ENCODE peak calls at places on chromosomes 6 and 20, in four cellular contexts. One of them, this sample, is unnamed.

GRCh38 chr6:112879920-112880413 is 532.8 kb downstream of the RFPL4B start:
- DNase-seq in lower leg skin: no peak
- DNase-seq in uterus: no peak
- DNase-seq in transverse colon: peak
- DNase-seq in this sample: no peak

GRCh38 chr20:11906626-11907480 is 10.8 kb upstream of the BTBD3 start:
- DNase-seq in lower leg skin: no peak
- DNase-seq in uterus: no peak
- DNase-seq in transverse colon: no peak
- DNase-seq in this sample: no peak

GRCh38 chr6:11969092-11969491 is 43.0 kb upstream of the HIVEP1 start:
- DNase-seq in transverse colon: no peak
- DNase-seq in lower leg skin: no peak
- DNase-seq in uterus: no peak
- DNase-seq in this sample: no peak

GRCh38 chr6:41358503-41358902 is 23.1 kb downstream of the NCR2 start:
- DNase-seq in lower leg skin: peak
- DNase-seq in transverse colon: no peak
- DNase-seq in uterus: no peak
- DNase-seq in this sample: no peak

GRCh38 chr6:14664112-14664592 is 546.6 kb downstream of the CD83 start:
- DNase-seq in lower leg skin: no peak
- DNase-seq in transverse colon: no peak
- DNase-seq in uterus: no peak
- DNase-seq in this sample: no peak

GRCh38 chr6:62283359-62283758 is 2.7 kb downstream of the KHDRBS2 start:
- DNase-seq in uterus: no peak
- DNase-seq in lower leg skin: no peak
- DNase-seq in transverse colon: no peak
- DNase-seq in this sample: no peak

GRCh38 chr6:19478992-19479391 is 358.2 kb upstream of the ID4 start:
- DNase-seq in lower leg skin: no peak
- DNase-seq in transverse colon: no peak
- DNase-seq in uterus: no peak
- DNase-seq in this sample: no peak

GRCh38 chr6:133701633-133702331 is 187.1 kb upstream of the TCF21 start:
- DNase-seq in lower leg skin: no peak
- DNase-seq in uterus: no peak
- DNase-seq in transverse colon: no peak
- DNase-seq in this sample: no peak

GRCh38 chr6:105374010-105374420 is 28.9 kb downstream of the PREP start:
- DNase-seq in uterus: no peak
- DNase-seq in lower leg skin: no peak
- DNase-seq in transverse colon: no peak
- DNase-seq in this sample: no peak

GRCh38 chr6:150992682-150993081 is 127.2 kb downstream of the MTHFD1L start:
- DNase-seq in lower leg skin: no peak
- DNase-seq in uterus: no peak
- DNase-seq in transverse colon: no peak
- DNase-seq in this sample: no peak

GRCh38 chr6:161355731-161356130 is 81.9 kb upstream of the AGPAT4 start:
- DNase-seq in transverse colon: no peak
- DNase-seq in lower leg skin: no peak
- DNase-seq in uterus: no peak
- DNase-seq in this sample: no peak

GRCh38 chr6:87124074-87124473 is 29.2 kb upstream of the CGA start:
- DNase-seq in uterus: no peak
- DNase-seq in transverse colon: no peak
- DNase-seq in lower leg skin: no peak
- DNase-seq in this sample: no peak

GRCh38 chr6:34242252-34243130 is 5.8 kb downstream of the HMGA1 start:
- DNase-seq in lower leg skin: peak
- DNase-seq in uterus: no peak
- DNase-seq in transverse colon: no peak
- DNase-seq in this sample: peak

GRCh38 chr20:32227744-32228688 is 20.3 kb downstream of the POFUT1 start:
- DNase-seq in transverse colon: peak
- DNase-seq in uterus: no peak
- DNase-seq in lower leg skin: no peak
- DNase-seq in this sample: no peak

GRCh38 chr6:45072014-45072413 is 256.1 kb upstream of the RUNX2 start:
- DNase-seq in lower leg skin: no peak
- DNase-seq in uterus: no peak
- DNase-seq in transverse colon: no peak
- DNase-seq in this sample: no peak

GRCh38 chr6:159169193-159169555 is at the start of gene FNDC1:
- DNase-seq in uterus: no peak
- DNase-seq in transverse colon: peak
- DNase-seq in lower leg skin: no peak
- DNase-seq in this sample: no peak

GRCh38 chr20:52965380-52965779 is 6.8 kb upstream of the TSHZ2 start:
- DNase-seq in transverse colon: no peak
- DNase-seq in uterus: no peak
- DNase-seq in lower leg skin: no peak
- DNase-seq in this sample: no peak

GRCh38 chr20:49348563-49348962 is 70.7 kb upstream of the ZNFX1 start:
- DNase-seq in uterus: no peak
- DNase-seq in transverse colon: no peak
- DNase-seq in lower leg skin: no peak
- DNase-seq in this sample: no peak

GRCh38 chr20:18388860-18389259 is 78.0 kb downstream of the DZANK1 start:
- DNase-seq in transverse colon: no peak
- DNase-seq in uterus: no peak
- DNase-seq in lower leg skin: no peak
- DNase-seq in this sample: peak

GRCh38 chr20:38870733-38871559 is 55.3 kb upstream of the FAM83D start:
- DNase-seq in lower leg skin: no peak
- DNase-seq in uterus: no peak
- DNase-seq in transverse colon: peak
- DNase-seq in this sample: peak

GRCh38 chr6:162491637-162492036 is 235.9 kb downstream of the PRKN start:
- DNase-seq in lower leg skin: no peak
- DNase-seq in uterus: no peak
- DNase-seq in transverse colon: no peak
- DNase-seq in this sample: no peak

GRCh38 chr6:13687917-13688351 is 23.7 kb downstream of the RANBP9 start:
- DNase-seq in uterus: no peak
- DNase-seq in transverse colon: no peak
- DNase-seq in lower leg skin: no peak
- DNase-seq in this sample: no peak

GRCh38 chr6:85015396-85015990 is 251.1 kb upstream of the TBX18 start:
- DNase-seq in uterus: no peak
- DNase-seq in lower leg skin: no peak
- DNase-seq in transverse colon: peak
- DNase-seq in this sample: peak

GRCh38 chr20:39993737-39994136 is 695.3 kb downstream of the MAFB start:
- DNase-seq in transverse colon: no peak
- DNase-seq in lower leg skin: no peak
- DNase-seq in uterus: no peak
- DNase-seq in this sample: no peak

GRCh38 chr20:38569747-38570519 is 11.1 kb upstream of the ADIG start:
- DNase-seq in lower leg skin: no peak
- DNase-seq in transverse colon: no peak
- DNase-seq in uterus: no peak
- DNase-seq in this sample: no peak

DNA sequence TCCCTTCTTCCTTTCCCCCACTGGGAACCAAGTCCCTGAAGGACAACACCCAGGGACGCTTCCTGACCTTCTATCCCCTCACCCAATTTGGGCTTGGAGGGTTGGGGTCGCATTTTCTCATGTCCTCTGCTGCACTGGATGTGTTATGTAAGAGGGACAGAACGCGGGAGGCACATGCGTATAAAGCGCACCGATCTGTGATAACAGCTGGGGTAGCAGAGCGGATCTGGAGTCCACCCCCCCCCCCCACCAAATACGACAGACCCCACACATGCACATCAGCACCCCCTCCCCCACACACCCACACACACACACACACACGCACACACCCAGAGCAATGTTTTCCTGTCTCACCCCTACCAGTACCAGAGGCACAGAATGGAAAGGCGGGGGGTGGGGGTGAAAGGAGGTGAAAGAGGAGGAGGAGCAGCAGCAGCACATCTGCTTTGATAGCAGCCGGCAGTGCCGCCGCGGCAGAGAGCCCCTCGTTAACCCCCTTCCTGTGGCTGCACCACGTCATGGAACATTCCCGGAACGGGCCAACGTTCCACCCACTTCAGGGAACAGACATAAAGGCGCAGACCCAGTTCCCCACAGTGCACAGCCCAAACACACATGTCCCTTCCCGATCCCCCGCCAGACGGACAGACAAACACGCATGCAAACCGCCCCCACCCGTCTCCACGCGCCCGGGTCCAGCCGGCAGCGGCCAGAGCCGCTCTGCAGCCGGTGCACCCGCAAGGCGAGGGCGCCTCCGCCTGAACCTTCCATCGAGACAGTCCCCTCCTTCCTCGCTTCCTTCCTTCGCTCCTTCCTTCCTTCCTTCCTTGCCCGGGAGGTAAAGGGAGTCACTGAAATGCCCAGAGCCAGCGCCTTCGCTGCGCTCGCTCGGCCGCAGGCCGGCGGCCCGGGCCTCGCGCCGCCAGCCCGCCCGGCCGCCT is 580 bp downstream of the HIVEP2 start:
- DNase-seq in lower leg skin: peak
- DNase-seq in transverse colon: peak
- DNase-seq in uterus: peak
- DNase-seq in this sample: peak
- TF ChIP-seq POLR2A in lower leg skin: no peak
- TF ChIP-seq POLR2A in transverse colon: peak
- TF ChIP-seq POLR2A in uterus: peak
- TF ChIP-seq POLR2A in this sample: no peak

GRCh38 chr6:52577022-52577777 is at the start of gene TRAM2:
- DNase-seq in transverse colon: peak
- DNase-seq in uterus: peak
- DNase-seq in lower leg skin: peak
- DNase-seq in this sample: peak
- TF ChIP-seq POLR2A in transverse colon: peak
- TF ChIP-seq POLR2A in uterus: peak
- TF ChIP-seq POLR2A in lower leg skin: no peak
- TF ChIP-seq POLR2A in this sample: peak

DNA sequence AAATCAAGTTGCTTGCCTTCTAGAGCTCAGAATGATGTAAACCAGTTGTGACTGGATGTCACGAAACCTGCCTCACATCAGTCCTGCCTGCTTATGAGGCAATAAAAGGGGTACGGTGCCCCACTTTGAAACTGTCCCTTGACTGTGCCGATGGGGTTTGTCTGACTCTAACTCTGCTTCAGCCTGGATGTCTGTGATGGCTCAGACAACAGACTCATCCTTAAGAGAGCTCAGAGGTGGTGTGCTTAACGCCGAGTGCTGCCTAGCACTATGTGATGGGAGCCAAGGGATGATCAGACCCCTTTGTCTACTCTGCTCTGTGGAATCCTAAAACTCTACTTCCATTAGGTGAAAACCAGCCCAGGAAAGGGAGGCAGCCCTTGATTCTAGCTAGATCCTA is 18.9 kb downstream of the TOMM34 start:
- DNase-seq in transverse colon: no peak
- DNase-seq in uterus: no peak
- DNase-seq in lower leg skin: no peak
- DNase-seq in this sample: no peak
- TF ChIP-seq POLR2A in transverse colon: no peak
- TF ChIP-seq POLR2A in uterus: no peak
- TF ChIP-seq POLR2A in lower leg skin: no peak
- TF ChIP-seq POLR2A in this sample: no peak

GRCh38 chr6:7911345-7911725 is 747 bp upstream of the TXNDC5 start:
- DNase-seq in transverse colon: peak
- DNase-seq in lower leg skin: no peak
- DNase-seq in uterus: no peak
- DNase-seq in this sample: no peak

GRCh38 chr6:7912024-7912423 is 1.4 kb upstream of the TXNDC5 start:
- DNase-seq in uterus: no peak
- DNase-seq in lower leg skin: no peak
- DNase-seq in transverse colon: no peak
- DNase-seq in this sample: no peak

GRCh38 chr6:7909323-7910276 is 988 bp downstream of the TXNDC5 start:
- DNase-seq in uterus: no peak
- DNase-seq in transverse colon: peak
- DNase-seq in lower leg skin: peak
- DNase-seq in this sample: peak

GRCh38 chr6:7910298-7910653 is 312 bp downstream of the TXNDC5 start:
- DNase-seq in transverse colon: no peak
- DNase-seq in lower leg skin: no peak
- DNase-seq in uterus: no peak
- DNase-seq in this sample: no peak

GRCh38 chr6:7910654-7911344 is at the start of gene TXNDC5:
- DNase-seq in uterus: peak
- DNase-seq in transverse colon: peak
- DNase-seq in lower leg skin: peak
- DNase-seq in this sample: peak
- TF ChIP-seq POLR2A in uterus: no peak
- TF ChIP-seq POLR2A in transverse colon: no peak
- TF ChIP-seq POLR2A in lower leg skin: no peak
- TF ChIP-seq POLR2A in this sample: peak

GRCh38 chr6:90493332-90493731 is 93.5 kb downstream of the MAP3K7 start:
- DNase-seq in transverse colon: no peak
- DNase-seq in lower leg skin: no peak
- DNase-seq in uterus: no peak
- DNase-seq in this sample: no peak
- TF ChIP-seq POLR2A in transverse colon: no peak
- TF ChIP-seq POLR2A in lower leg skin: no peak
- TF ChIP-seq POLR2A in uterus: no peak
- TF ChIP-seq POLR2A in this sample: no peak

GRCh38 chr6:125254321-125254720 is 47.4 kb downstream of the HDDC2 start:
- DNase-seq in lower leg skin: no peak
- DNase-seq in uterus: no peak
- DNase-seq in transverse colon: no peak
- DNase-seq in this sample: no peak
- TF ChIP-seq POLR2A in lower leg skin: no peak
- TF ChIP-seq POLR2A in uterus: no peak
- TF ChIP-seq POLR2A in transverse colon: no peak
- TF ChIP-seq POLR2A in this sample: no peak

DNA sequence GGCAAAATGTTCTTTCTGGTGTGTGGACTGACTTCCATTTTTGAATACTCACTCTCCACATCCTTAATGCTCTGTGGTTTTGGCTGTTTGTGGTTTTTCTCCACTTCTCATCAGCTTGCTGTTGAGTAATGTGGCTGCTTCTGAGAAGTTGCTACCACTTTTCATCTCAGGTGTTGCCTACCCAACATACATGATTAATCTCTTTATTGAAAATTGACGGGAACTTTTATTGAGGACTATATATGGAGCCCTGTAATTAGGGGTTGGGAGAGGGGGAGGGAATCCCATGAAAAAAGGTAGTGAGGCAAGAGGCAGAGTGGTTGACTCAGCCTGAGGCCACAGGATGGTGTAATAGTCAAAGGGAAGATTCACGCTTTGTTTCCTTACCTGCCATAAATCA is 17.6 kb downstream of the IL22RA2 start:
- DNase-seq in transverse colon: no peak
- DNase-seq in lower leg skin: no peak
- DNase-seq in uterus: no peak
- DNase-seq in this sample: no peak
- TF ChIP-seq POLR2A in transverse colon: no peak
- TF ChIP-seq POLR2A in lower leg skin: no peak
- TF ChIP-seq POLR2A in uterus: no peak
- TF ChIP-seq POLR2A in this sample: no peak